ENCODE peak calls at places on chromosomes 7 and 10, in nine cellular contexts. M is AG04449, Q is HAP-1, S is lung, X is transverse colon, I is fibroblast of lung, T is IMR-90, G is neural progenitor cell, J is thoracic aorta. U is an unnamed sample.

GRCh38 chr10:101062231-101063161 is 707 bp downstream of the KAZALD1 start:
- DNase-seq in T (peak; percentile 43), X (peak; percentile 71), J (no peak), M (no peak), Q (peak; percentile 84), S (peak; percentile 53), I (peak; percentile 44), G (peak; percentile 90), U (no peak)

GRCh38 chr7:98423043-98423442 is 22.2 kb upstream of the BAIAP2L1 start:
- DNase-seq in Q (peak; percentile 47), G (no peak), I (peak; percentile 20), J (no peak), T (peak; percentile 30), X (no peak), S (no peak), M (no peak), U (no peak)

GRCh38 chr10:329361-330099 is 194.3 kb downstream of the ZMYND11 start:
- DNase-seq in X (peak; percentile 90), M (peak; percentile 79), Q (peak; percentile 72), J (peak; percentile 85), I (peak; percentile 97), S (peak; percentile 81), T (peak; percentile 96), G (peak; percentile 43), U (peak; percentile 81)

GRCh38 chr7:134140889-134141867 is 14.0 kb downstream of the LRGUK start:
- DNase-seq in Q (peak; percentile 84), I (peak; percentile 58), T (peak; percentile 51), M (no peak), S (peak; percentile 64), X (peak; percentile 61), G (peak; percentile 71), J (no peak), U (no peak)

GRCh38 chr7:116421298-116421697 is 78.2 kb upstream of the CAV2 start:
- DNase-seq in T (no peak), G (no peak), J (no peak), I (no peak), X (no peak), M (no peak), S (no peak), Q (no peak), U (no peak)

GRCh38 chr10:113313048-113313611 is 239.7 kb upstream of the HABP2 start:
- DNase-seq in X (no peak), T (no peak), M (no peak), Q (no peak), G (no peak), J (no peak), S (no peak), I (no peak), U (no peak)

GRCh38 chr10:87775766-87776165 is 42.3 kb downstream of the ATAD1 start:
- DNase-seq in Q (no peak), X (no peak), T (peak; percentile 60), J (no peak), I (peak; percentile 26), M (no peak), S (no peak), G (no peak), U (no peak)

GRCh38 chr7:27131390-27131819 is 848 bp upstream of the HOXA4 start:
- DNase-seq in M (no peak), J (no peak), I (no peak), T (no peak), S (no peak), X (no peak), G (no peak), Q (no peak), U (no peak)

GRCh38 chr10:10092581-10092980 is 925.1 kb upstream of the CELF2 start:
- DNase-seq in S (peak; percentile 30), G (peak; percentile 66), M (no peak), I (peak; percentile 86), T (peak; percentile 21), Q (no peak), J (no peak), X (no peak), U (peak; percentile 10)

DNA sequence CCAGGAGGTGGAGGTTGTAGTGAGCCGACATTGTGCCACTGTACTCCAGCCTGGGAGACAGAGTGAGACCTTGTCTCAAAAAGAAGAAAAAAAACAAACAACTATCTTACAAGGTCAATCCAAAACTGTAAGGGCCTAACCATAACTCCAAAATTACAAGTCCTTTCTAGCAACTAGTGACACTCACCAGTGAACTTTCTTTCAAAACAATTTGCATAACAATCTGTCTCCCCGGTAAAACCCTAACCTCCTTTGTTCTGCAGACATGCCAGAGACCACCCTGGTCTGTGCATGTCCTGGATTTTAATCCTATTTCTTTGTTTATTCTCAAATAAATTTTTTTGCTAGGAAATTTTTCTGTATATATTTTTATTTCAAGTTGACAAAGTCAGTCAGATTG is 68.1 kb downstream of the EXOC6 start:
- DNase-seq in T (no peak), J (no peak), Q (peak; percentile 38), S (no peak), G (peak; percentile 28), X (no peak), I (no peak), M (no peak), U (no peak)
- H3K4me3 ChIP-seq in T (no peak overlapping the region), J (no peak overlapping the region), Q (no peak overlapping the region), S (no peak overlapping the region), G (no peak overlapping the region), X (no peak overlapping the region), I (no peak overlapping the region), M (no peak overlapping the region), U (no peak overlapping the region)

GRCh38 chr10:119209736-119210355 is 2.5 kb downstream of the GRK5 start:
- DNase-seq in J (no peak), X (no peak), Q (no peak), M (no peak), G (no peak), S (no peak), T (peak; percentile 37), I (peak; percentile 55), U (no peak)

GRCh38 chr10:119209050-119209735 is 1.8 kb downstream of the GRK5 start:
- DNase-seq in X (peak; percentile 60), G (peak; percentile 83), S (peak; percentile 44), T (peak; percentile 80), I (peak; percentile 86), Q (peak; percentile 85), J (no peak), M (no peak), U (no peak)

GRCh38 chr10:119211625-119212441 is 4.5 kb downstream of the GRK5 start:
- DNase-seq in X (no peak), J (no peak), I (no peak), Q (no peak), M (no peak), S (no peak), G (peak; percentile 51), T (no peak), U (no peak)

GRCh38 chr10:119211176-119211575 is 3.8 kb downstream of the GRK5 start:
- DNase-seq in S (no peak), J (no peak), M (peak; percentile 66), X (no peak), Q (no peak), T (peak; percentile 90), G (no peak), I (peak; percentile 95), U (no peak)

DNA sequence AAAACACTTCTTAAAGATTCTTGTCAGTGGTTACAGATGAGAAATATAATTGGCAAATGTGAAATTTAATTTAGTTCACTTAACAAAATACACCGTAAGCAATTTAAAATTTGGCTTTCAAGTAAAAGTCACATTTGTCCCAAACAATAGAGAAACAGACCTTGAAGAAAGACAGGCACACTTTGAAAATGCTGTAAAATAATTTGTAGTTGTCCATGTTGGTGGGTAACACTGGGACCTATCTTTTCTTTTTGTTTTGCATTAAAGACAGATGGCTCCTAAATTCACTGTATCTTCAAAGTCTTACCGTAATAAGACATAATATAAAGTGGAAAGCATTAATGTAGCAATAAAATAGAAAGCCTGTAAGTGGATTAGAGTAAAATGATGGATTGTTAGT is 3.3 kb downstream of the GRK5 start:
- DNase-seq in Q (no peak), T (no peak), J (no peak), G (no peak), S (no peak), I (no peak), M (no peak), X (no peak), U (no peak)
- H3K4me3 ChIP-seq in Q (no peak overlapping the region), T (no peak overlapping the region), J (peak overlapping the region; percentile 95), G (no peak overlapping the region), S (no peak overlapping the region), I (peak overlapping the region; percentile 19), M (no peak overlapping the region), X (no peak overlapping the region), U (no peak overlapping the region)

GRCh38 chr10:78742730-78743615 is 325.8 kb upstream of the ZMIZ1 start:
- DNase-seq in I (peak; percentile 32), Q (no peak), X (no peak), J (no peak), M (no peak), G (no peak), T (no peak), S (no peak), U (no peak)
- H3K4me3 ChIP-seq in I (no peak overlapping the region), Q (no peak overlapping the region), X (no peak overlapping the region), J (no peak overlapping the region), M (no peak overlapping the region), G (no peak overlapping the region), T (no peak overlapping the region), S (no peak overlapping the region), U (no peak overlapping the region)

DNA sequence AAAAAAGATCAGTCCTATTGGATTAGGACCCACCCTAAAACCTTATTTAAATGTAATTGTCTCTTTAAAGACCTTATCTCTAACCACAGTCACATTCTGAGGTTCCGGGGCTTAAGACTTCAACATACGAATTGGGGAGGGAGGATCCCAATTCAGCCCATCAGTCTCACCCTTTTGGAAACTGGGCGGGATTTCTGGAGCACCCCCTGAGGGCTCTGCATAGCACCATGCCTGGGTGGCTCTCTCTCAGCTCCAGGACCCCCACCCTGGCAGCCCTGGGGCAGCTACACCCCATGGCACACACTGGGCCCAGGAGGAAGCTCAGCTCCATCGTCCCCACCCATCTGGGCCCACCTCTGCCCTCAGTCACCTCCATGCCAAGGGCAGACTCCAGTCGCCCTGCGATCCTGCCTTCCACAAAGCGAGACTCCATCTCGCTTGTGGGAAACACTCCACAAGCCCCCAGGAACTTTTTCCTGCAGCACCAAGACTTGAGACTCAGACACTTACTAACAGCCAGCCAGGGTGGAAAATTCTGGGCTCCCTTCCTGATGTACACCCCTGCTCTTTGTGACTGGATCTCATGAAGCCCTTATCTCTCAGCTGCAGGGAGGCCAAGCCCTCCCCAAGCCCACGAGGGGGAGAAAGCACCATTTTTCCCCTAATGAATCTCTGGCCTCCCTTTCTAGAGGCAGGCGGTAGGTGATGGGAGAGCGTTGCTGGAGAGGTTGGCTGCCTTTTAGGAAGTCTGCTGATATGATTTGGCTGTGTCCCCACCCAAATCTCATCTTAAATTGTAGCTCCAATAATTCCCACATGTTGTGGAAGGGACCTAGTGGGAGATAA is 90.8 kb upstream of the KDM7A start:
- DNase-seq in J (no peak), S (no peak), T (no peak), X (no peak), Q (no peak), M (no peak), G (no peak), I (no peak), U (no peak)
- H3K4me3 ChIP-seq in J (no peak overlapping the region), S (no peak overlapping the region), T (no peak overlapping the region), X (no peak overlapping the region), Q (no peak overlapping the region), M (no peak overlapping the region), G (no peak overlapping the region), I (no peak overlapping the region), U (no peak overlapping the region)

GRCh38 chr7:3979956-3980643 is 679.0 kb downstream of the SDK1 start:
- DNase-seq in T (no peak), Q (no peak), G (peak; percentile 50), M (no peak), I (no peak), X (no peak), J (no peak), S (no peak), U (no peak)
- H3K4me3 ChIP-seq in T (no peak overlapping the region), Q (no peak overlapping the region), G (no peak overlapping the region), M (no peak overlapping the region), I (no peak overlapping the region), X (no peak overlapping the region), J (no peak overlapping the region), S (no peak overlapping the region), U (no peak overlapping the region)

GRCh38 chr10:45418859-45419672 is 45.0 kb downstream of the ALOX5 start:
- DNase-seq in X (peak; percentile 72), M (no peak), S (peak; percentile 71), J (no peak), G (peak; percentile 82), T (peak; percentile 10), Q (peak; percentile 24), I (peak; percentile 27), U (no peak)
- H3K4me3 ChIP-seq in X (peak overlapping the region; percentile 43), M (peak overlapping the region; percentile 51), S (peak overlapping the region; percentile 43), J (peak overlapping the region; percentile 75), G (peak overlapping the region; percentile 43), T (peak overlapping the region; percentile 47), Q (no peak overlapping the region), I (peak overlapping the region; percentile 6), U (peak overlapping the region; percentile 39)